ENCODE peak calls at places on chromosomes 4 and X, in six cellular contexts. Z, B, L, W, V and Y are unnamed samples.

GRCh38 chr4:188437535-188437934 is 298.3 kb downstream of the TRIML1 start:
- DNase-seq in Z (no peak), B (no peak), L (no peak), W (no peak), V (no peak), Y (no peak)

GRCh38 chrX:34560180-34560579 is 96.9 kb downstream of the TMEM47 start:
- DNase-seq in Z (no peak), B (no peak), L (no peak), W (no peak), V (no peak), Y (no peak)

GRCh38 chr4:116702949-116703348 is 382.4 kb downstream of the TRAM1L1 start:
- DNase-seq in Z (peak), B (no peak), L (no peak), W (no peak), V (no peak), Y (peak)

GRCh38 chr4:2371765-2372487 is 46.5 kb downstream of the ZFYVE28 start:
- DNase-seq in Z (no peak), B (no peak), L (no peak), W (no peak), V (no peak), Y (no peak)

GRCh38 chr4:8547108-8547911 is 32.9 kb upstream of the GPR78 start:
- DNase-seq in Z (peak), B (peak), L (no peak), W (no peak), V (peak), Y (no peak)

GRCh38 chrX:149120459-149120858 is 384.6 kb downstream of the IDS start:
- DNase-seq in Z (no peak), B (no peak), L (no peak), W (peak), V (no peak), Y (no peak)

GRCh38 chrX:150574824-150575409 is 6.5 kb downstream of the MTM1 start:
- DNase-seq in Z (no peak), B (no peak), L (no peak), W (no peak), V (no peak), Y (no peak)

GRCh38 chr4:184657144-184657543 is 7.6 kb downstream of the PRIMPOL start:
- DNase-seq in Z (no peak), B (no peak), L (no peak), W (no peak), V (no peak), Y (no peak)

GRCh38 chr4:59571805-59572430 is 1628.2 kb upstream of the ADGRL3 start:
- DNase-seq in Z (peak), B (no peak), L (no peak), W (no peak), V (no peak), Y (peak)

GRCh38 chr4:127634181-127634580 is 1.4 kb downstream of the INTU start:
- DNase-seq in Z (no peak), B (peak), L (no peak), W (no peak), V (no peak), Y (no peak)

GRCh38 chrX:56786889-56787733 is 58.1 kb downstream of the NBDY start:
- DNase-seq in Z (no peak), B (no peak), L (no peak), W (no peak), V (no peak), Y (no peak)

GRCh38 chr4:118898684-118899138 is 10.1 kb downstream of the SYNPO2 start:
- DNase-seq in Z (no peak), B (no peak), L (no peak), W (no peak), V (no peak), Y (no peak)

GRCh38 chrX:97556359-97556758 is 672.7 kb downstream of the RPA4 start:
- DNase-seq in Z (no peak), B (no peak), L (no peak), W (no peak), V (no peak), Y (no peak)

GRCh38 chr4:188372856-188373255 is 233.6 kb downstream of the TRIML1 start:
- DNase-seq in Z (no peak), B (no peak), L (peak), W (no peak), V (no peak), Y (no peak)

GRCh38 chr4:80209302-80209701 is 12.0 kb downstream of the PRDM8 start:
- DNase-seq in Z (no peak), B (no peak), L (no peak), W (no peak), V (no peak), Y (no peak)

GRCh38 chr4:40299704-40300336 is 35.3 kb upstream of the CHRNA9 start:
- DNase-seq in Z (no peak), B (no peak), L (no peak), W (no peak), V (no peak), Y (no peak)

GRCh38 chr4:98027827-98028226 is 115.4 kb downstream of the STPG2 start:
- DNase-seq in Z (peak), B (no peak), L (no peak), W (no peak), V (no peak), Y (peak)

GRCh38 chr4:78864405-78865024 is 74.7 kb downstream of the PAQR3 start:
- DNase-seq in Z (peak), B (peak), L (peak), W (peak), V (peak), Y (peak)

GRCh38 chr4:152106781-152107321 is 346.0 kb upstream of the GATB start:
- DNase-seq in Z (no peak), B (no peak), L (no peak), W (no peak), V (no peak), Y (no peak)

GRCh38 chr4:177308125-177308524 is 1.5 kb upstream of the NEIL3 start:
- DNase-seq in Z (no peak), B (peak), L (no peak), W (no peak), V (no peak), Y (no peak)

GRCh38 chrX:2320580-2321327 is 180.0 kb downstream of the DHRSX start:
- DNase-seq in Z (no peak), B (peak), L (no peak), W (no peak), V (no peak), Y (peak)

GRCh38 chr4:102761478-102761790 is 666 bp upstream of the MANBA start:
- DNase-seq in Z (no peak), B (peak), L (no peak), W (no peak), V (no peak), Y (no peak)

GRCh38 chrX:63686878-63687714 is 97.9 kb downstream of the ARHGEF9 start:
- DNase-seq in Z (peak), B (peak), L (peak), W (peak), V (peak), Y (peak)

GRCh38 chrX:11381464-11381863 is 88.3 kb downstream of the AMELX start:
- DNase-seq in Z (peak), B (peak), L (peak), W (peak), V (peak), Y (peak)

GRCh38 chr4:124278477-124278876 is 434.1 kb downstream of the ANKRD50 start:
- DNase-seq in Z (no peak), B (no peak), L (peak), W (no peak), V (no peak), Y (no peak)

GRCh38 chr4:76579596-76580375 is 144.8 kb downstream of the SHROOM3 start:
- DNase-seq in Z (no peak), B (no peak), L (no peak), W (no peak), V (no peak), Y (peak)

GRCh38 chr4:26171953-26172352 is 148.9 kb upstream of the RBPJ start:
- DNase-seq in Z (no peak), B (peak), L (peak), W (no peak), V (no peak), Y (no peak)

GRCh38 chrX:19544693-19545305 is 29.5 kb upstream of the MAP3K15 start:
- DNase-seq in Z (peak), B (peak), L (peak), W (peak), V (peak), Y (peak)

GRCh38 chrX:52265713-52266112 is 81.0 kb downstream of the MAGED4 start:
- DNase-seq in Z (no peak), B (no peak), L (no peak), W (no peak), V (no peak), Y (no peak)